ENCODE peak calls at places on chromosomes 4 and X, in nine cellular contexts. O, C, G, V, T, M, K, R and B are unnamed samples.

GRCh38 chrX:71107762-71108360 is 1.3 kb upstream of the CXorf65 start:
- DNase-seq in O (no peak), C (no peak), G (no peak), V (no peak), T (no peak), M (no peak), K (no peak), R (no peak), B (no peak)

GRCh38 chr4:56907009-56907408 is 691 bp upstream of the REST start:
- DNase-seq in O (peak; percentile 31), C (no peak), G (no peak), V (no peak), T (no peak), M (no peak), K (no peak), R (no peak), B (no peak)

GRCh38 chr4:106208481-106209460 is 107.2 kb downstream of the TBCK start:
- DNase-seq in O (no peak), C (peak; percentile 13), G (no peak), V (no peak), T (no peak), M (no peak), K (no peak), R (no peak), B (no peak)

GRCh38 chr4:40923326-40924095 is 173.8 kb downstream of the NSUN7 start:
- DNase-seq in O (no peak), C (no peak), G (no peak), V (no peak), T (no peak), M (no peak), K (no peak), R (no peak), B (no peak)

GRCh38 chr4:39823193-39823592 is 125.3 kb downstream of the UBE2K start:
- DNase-seq in O (no peak), C (peak; percentile 88), G (peak; percentile 74), V (no peak), T (peak; percentile 49), M (peak; percentile 37), K (no peak), R (no peak), B (no peak)

GRCh38 chrX:149720021-149720689 is 8.3 kb downstream of the MAGEA11 start:
- DNase-seq in O (no peak), C (no peak), G (no peak), V (no peak), T (no peak), M (peak; percentile 15), K (no peak), R (no peak), B (no peak)

GRCh38 chrX:83845397-83845796 is 15.5 kb upstream of the CYLC1 start:
- DNase-seq in O (peak; percentile 40), C (peak; percentile 3), G (peak; percentile 22), V (no peak), T (peak; percentile 4), M (peak; percentile 15), K (no peak), R (peak; percentile 40), B (no peak)

GRCh38 chr4:77765720-77766119 is 53.4 kb downstream of the CNOT6L start:
- DNase-seq in O (no peak), C (no peak), G (no peak), V (no peak), T (no peak), M (no peak), K (no peak), R (no peak), B (no peak)

GRCh38 chr4:10582059-10582686 is 102.4 kb downstream of the CLNK start:
- DNase-seq in O (no peak), C (peak; percentile 56), G (peak; percentile 69), V (no peak), T (no peak), M (peak; percentile 37), K (peak; percentile 41), R (peak; percentile 71), B (peak; percentile 55)

GRCh38 chr4:95290702-95291101 is 258.1 kb downstream of the UNC5C start:
- DNase-seq in O (no peak), C (no peak), G (no peak), V (no peak), T (no peak), M (no peak), K (no peak), R (peak; percentile 70), B (no peak)

GRCh38 chr4:3643518-3644433 is 111.6 kb upstream of the LRPAP1 start:
- DNase-seq in O (no peak), C (no peak), G (no peak), V (no peak), T (no peak), M (no peak), K (no peak), R (no peak), B (no peak)

GRCh38 chrX:150036641-150037040 is 98.3 kb upstream of the EOLA2 start:
- DNase-seq in O (no peak), C (no peak), G (no peak), V (no peak), T (no peak), M (no peak), K (no peak), R (peak; percentile 53), B (no peak)

GRCh38 chrX:40805404-40805803 is 70.1 kb upstream of the MED14 start:
- DNase-seq in O (no peak), C (no peak), G (no peak), V (no peak), T (no peak), M (no peak), K (no peak), R (no peak), B (no peak)

GRCh38 chr4:42555828-42556227 is 101.1 kb downstream of the ATP8A1 start:
- DNase-seq in O (no peak), C (no peak), G (no peak), V (no peak), T (no peak), M (peak; percentile 30), K (no peak), R (peak; percentile 45), B (no peak)

GRCh38 chrX:24498181-24498580 is 33.1 kb downstream of the PDK3 start:
- DNase-seq in O (no peak), C (no peak), G (no peak), V (no peak), T (no peak), M (peak; percentile 7), K (no peak), R (peak; percentile 21), B (peak; percentile 7)
- TF ChIP-seq CTCF in O (peak; percentile 20), C (peak; percentile 36), G (no peak), V (peak; percentile 8), T (peak; percentile 34), M (peak; percentile 29), K (peak; percentile 45), R (peak; percentile 37), B (peak; percentile 44)

DNA sequence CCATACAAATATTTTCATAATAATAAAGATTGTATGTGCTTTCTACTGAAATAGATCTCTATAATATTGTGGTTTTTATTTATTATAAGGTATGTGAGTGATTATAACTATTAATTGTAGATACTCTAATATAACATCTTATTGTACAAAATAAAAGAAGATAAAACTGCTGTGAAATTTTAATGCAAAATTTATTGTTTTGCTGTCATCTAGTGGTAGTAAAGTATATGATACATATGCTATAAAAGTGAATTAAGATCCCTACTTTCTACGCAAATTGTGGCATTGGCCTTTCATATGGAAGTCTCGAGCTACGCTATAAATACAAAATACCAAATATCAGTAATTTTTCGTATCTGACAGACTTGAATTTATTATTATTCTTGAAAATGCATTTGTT is 19.3 kb downstream of the YIPF7 start:
- DNase-seq in O (no peak), C (no peak), G (no peak), V (no peak), T (no peak), M (no peak), K (no peak), R (no peak), B (no peak)
- TF ChIP-seq CTCF in O (no peak), C (no peak), G (peak; percentile 20), V (no peak), T (no peak), M (peak; percentile 4), K (peak; percentile 40), R (peak; percentile 27), B (peak; percentile 69)

GRCh38 chr4:2353222-2354107 is 65.0 kb downstream of the ZFYVE28 start:
- DNase-seq in O (no peak), C (no peak), G (no peak), V (no peak), T (no peak), M (no peak), K (no peak), R (no peak), B (no peak)

GRCh38 chr4:2352171-2352570 is 66.3 kb downstream of the ZFYVE28 start:
- DNase-seq in O (no peak), C (no peak), G (no peak), V (no peak), T (no peak), M (no peak), K (no peak), R (no peak), B (no peak)

GRCh38 chr4:2352729-2353221 is 65.7 kb downstream of the ZFYVE28 start:
- DNase-seq in O (no peak), C (no peak), G (no peak), V (no peak), T (no peak), M (no peak), K (no peak), R (no peak), B (no peak)

GRCh38 chr4:2354760-2355159 is 63.7 kb downstream of the ZFYVE28 start:
- DNase-seq in O (no peak), C (no peak), G (no peak), V (no peak), T (no peak), M (no peak), K (no peak), R (no peak), B (no peak)

GRCh38 chr4:2354127-2354526 is 64.3 kb downstream of the ZFYVE28 start:
- DNase-seq in O (peak; percentile 70), C (peak; percentile 34), G (no peak), V (no peak), T (no peak), M (no peak), K (no peak), R (no peak), B (no peak)
- TF ChIP-seq CTCF in O (peak; percentile 37), C (peak; percentile 57), G (peak; percentile 44), V (peak; percentile 51), T (peak; percentile 37), M (peak; percentile 51), K (peak; percentile 24), R (no peak), B (peak; percentile 68)

GRCh38 chr4:142278663-142279062 is 567.4 kb downstream of the INPP4B start:
- DNase-seq in O (no peak), C (no peak), G (no peak), V (no peak), T (no peak), M (no peak), K (no peak), R (peak; percentile 24), B (no peak)

GRCh38 chr4:142284402-142285221 is 561.5 kb downstream of the INPP4B start:
- DNase-seq in O (no peak), C (no peak), G (no peak), V (no peak), T (no peak), M (no peak), K (no peak), R (no peak), B (no peak)

GRCh38 chr4:142285222-142285583 is 560.9 kb downstream of the INPP4B start:
- DNase-seq in O (no peak), C (no peak), G (no peak), V (no peak), T (no peak), M (no peak), K (no peak), R (no peak), B (no peak)

GRCh38 chr4:142281999-142282398 is 564.1 kb downstream of the INPP4B start:
- DNase-seq in O (no peak), C (no peak), G (no peak), V (no peak), T (no peak), M (no peak), K (no peak), R (peak; percentile 39), B (no peak)

GRCh38 chr4:142282870-142283431 is 563.1 kb downstream of the INPP4B start:
- DNase-seq in O (no peak), C (no peak), G (no peak), V (no peak), T (no peak), M (no peak), K (peak; percentile 47), R (peak; percentile 44), B (no peak)
- TF ChIP-seq CTCF in O (peak; percentile 40), C (peak; percentile 56), G (peak; percentile 48), V (peak; percentile 25), T (peak; percentile 22), M (peak; percentile 54), K (peak; percentile 64), R (peak; percentile 37), B (peak; percentile 80)